ENCODE peak calls at places on chromosome 4, in seven cellular contexts. S is PC-3, M is GM23248, L is OCI-LY7, Q is SK-N-SH, H is hepatocyte, J is HCT116. V is an unnamed sample.

GRCh38 chr4:164803702-164804101 is 49.8 kb downstream of the SMIM31 start:
- DNase-seq in Q (no peak), S (no peak), M (no peak), L (no peak), H (no peak), J (no peak), V (no peak)

GRCh38 chr4:7169134-7169533 is 23.2 kb upstream of the SORCS2 start:
- DNase-seq in H (no peak), M (no peak), Q (no peak), J (no peak), L (peak), S (no peak), V (no peak)

GRCh38 chr4:84126061-84126787 is 372.9 kb downstream of the NKX6-1 start:
- DNase-seq in L (no peak), S (no peak), M (no peak), J (no peak), Q (no peak), H (no peak), V (no peak)

GRCh38 chr4:4334798-4335520 is 44.9 kb downstream of the ZBTB49 start:
- DNase-seq in Q (peak), M (peak), J (peak), L (peak), H (peak), S (peak), V (peak)

GRCh38 chr4:14701389-14701788 is 300.9 kb upstream of the CPEB2 start:
- DNase-seq in M (no peak), Q (no peak), S (no peak), L (no peak), H (no peak), J (no peak), V (no peak)

GRCh38 chr4:112296949-112297483 is at the start of gene ALPK1:
- DNase-seq in L (peak), J (peak), M (peak), H (peak), S (peak), Q (peak), V (peak)

GRCh38 chr4:183249854-183250253 is 70.2 kb downstream of the CLDN22 start:
- DNase-seq in L (peak), J (no peak), M (peak), S (peak), H (peak), Q (peak), V (peak)

GRCh38 chr4:60619531-60620305 is 580.4 kb upstream of the ADGRL3 start:
- DNase-seq in S (no peak), L (no peak), Q (no peak), J (no peak), H (no peak), M (no peak), V (no peak)

GRCh38 chr4:87275311-87275710 is 47.4 kb downstream of the HSD17B13 start:
- DNase-seq in Q (no peak), M (no peak), L (no peak), H (no peak), J (no peak), S (peak), V (no peak)

GRCh38 chr4:176383273-176384077 is 63.7 kb downstream of the SPCS3 start:
- DNase-seq in L (no peak), S (peak), J (no peak), H (no peak), M (peak), Q (no peak), V (no peak)

GRCh38 chr4:40990202-40990898 is 224.0 kb downstream of the APBB2 start:
- DNase-seq in S (peak), Q (no peak), H (no peak), L (no peak), M (peak), J (peak), V (no peak)

GRCh38 chr4:1366371-1367229 is 19.6 kb downstream of the UVSSA start:
- DNase-seq in H (no peak), Q (no peak), L (no peak), M (no peak), S (no peak), J (no peak), V (no peak)

GRCh38 chr4:37157403-37158167 is 87.0 kb upstream of the NWD2 start:
- DNase-seq in H (peak), Q (no peak), L (no peak), S (no peak), J (no peak), M (no peak), V (no peak)

GRCh38 chr4:6568689-6569332 is 6.2 kb upstream of the MAN2B2 start:
- DNase-seq in Q (no peak), M (peak), J (peak), L (no peak), H (no peak), S (peak), V (no peak)

GRCh38 chr4:76439491-76439890 is 4.5 kb downstream of the SHROOM3 start:
- DNase-seq in M (no peak), H (no peak), J (no peak), Q (no peak), L (no peak), S (no peak), V (no peak)

GRCh38 chr4:75232546-75232945 is 281.7 kb downstream of the RCHY1 start:
- DNase-seq in Q (no peak), S (no peak), M (no peak), J (no peak), L (no peak), H (no peak), V (no peak)

GRCh38 chr4:88771883-88772450 is 74.3 kb upstream of the NAP1L5 start:
- DNase-seq in S (peak), M (no peak), L (no peak), Q (no peak), J (no peak), H (no peak), V (no peak)

GRCh38 chr4:119172223-119172622 is 36.6 kb downstream of the MYOZ2 start:
- DNase-seq in M (peak), L (no peak), Q (no peak), S (peak), J (no peak), H (no peak), V (no peak)

GRCh38 chr4:121266982-121267381 is 102.9 kb upstream of the TNIP3 start:
- DNase-seq in M (no peak), H (no peak), J (no peak), S (no peak), L (no peak), Q (no peak), V (no peak)

GRCh38 chr4:169238445-169238844 is 32.3 kb downstream of the SH3RF1 start:
- DNase-seq in M (peak), L (no peak), H (no peak), J (no peak), S (peak), Q (no peak), V (no peak)

GRCh38 chr4:88803600-88804096 is 106.0 kb upstream of the NAP1L5 start:
- DNase-seq in J (no peak), Q (no peak), S (peak), H (peak), M (peak), L (no peak), V (no peak)

GRCh38 chr4:148017801-148018200 is 285.9 kb downstream of the ARHGAP10 start:
- DNase-seq in S (no peak), J (no peak), Q (no peak), L (no peak), H (no peak), M (no peak), V (no peak)

GRCh38 chr4:188455353-188455752 is 316.1 kb downstream of the TRIML1 start:
- DNase-seq in L (no peak), Q (no peak), M (no peak), S (no peak), J (no peak), H (no peak), V (no peak)

GRCh38 chr4:60884545-60884944 is 315.6 kb upstream of the ADGRL3 start:
- DNase-seq in J (no peak), H (no peak), L (no peak), Q (no peak), M (no peak), S (no peak), V (no peak)

GRCh38 chr4:87211249-87211952 is 9.0 kb downstream of the KLHL8 start:
- DNase-seq in M (no peak), H (no peak), L (no peak), S (no peak), J (no peak), Q (no peak), V (no peak)

GRCh38 chr4:140947507-140947906 is 185.8 kb downstream of the RNF150 start:
- DNase-seq in M (no peak), H (no peak), J (no peak), S (peak), Q (peak), L (no peak), V (no peak)

GRCh38 chr4:47744253-47744652 is 93.6 kb downstream of the CORIN start:
- DNase-seq in H (no peak), M (no peak), Q (no peak), J (no peak), S (peak), L (no peak), V (peak)

GRCh38 chr4:151442002-151442401 is 33.0 kb downstream of the FHIP1A start:
- DNase-seq in H (no peak), J (no peak), Q (no peak), L (no peak), M (no peak), S (no peak), V (no peak)

GRCh38 chr4:15926486-15926885 is 12.1 kb downstream of the FGFBP1 start:
- DNase-seq in Q (no peak), L (no peak), H (no peak), M (no peak), S (no peak), J (no peak), V (no peak)

GRCh38 chr4:144589512-144589911 is 56.4 kb upstream of the HHIP start:
- DNase-seq in S (no peak), Q (no peak), M (no peak), H (no peak), J (no peak), L (no peak), V (peak)

GRCh38 chr4:26088433-26088928 is 174.5 kb downstream of the SMIM20 start:
- DNase-seq in H (no peak), M (peak), S (peak), J (no peak), Q (no peak), L (no peak), V (no peak)

GRCh38 chr4:44988011-44988410 is 261.7 kb upstream of the GNPDA2 start:
- DNase-seq in J (no peak), M (no peak), L (no peak), H (no peak), Q (no peak), S (no peak), V (no peak)

GRCh38 chr4:57039345-57039744 is 60.6 kb downstream of the POLR2B start:
- DNase-seq in L (no peak), J (no peak), M (peak), S (no peak), Q (no peak), H (no peak), V (no peak)

GRCh38 chr4:3219761-3220481 is 29.0 kb upstream of the MSANTD1 start:
- DNase-seq in Q (no peak), H (no peak), S (no peak), L (no peak), M (no peak), J (no peak), V (no peak)

GRCh38 chr4:14168919-14169318 is 541.4 kb upstream of the BOD1L1 start:
- DNase-seq in H (peak), Q (peak), M (peak), S (peak), J (no peak), L (no peak), V (no peak)

GRCh38 chr4:139670765-139671164 is 5.1 kb downstream of the MGST2 start:
- DNase-seq in L (no peak), Q (no peak), S (no peak), M (no peak), H (no peak), J (no peak), V (no peak)
- H3K4me2 ChIP-seq in L (no peak), Q (no peak), S (no peak), M (no peak), H (no peak), J (no peak), V (no peak)

DNA sequence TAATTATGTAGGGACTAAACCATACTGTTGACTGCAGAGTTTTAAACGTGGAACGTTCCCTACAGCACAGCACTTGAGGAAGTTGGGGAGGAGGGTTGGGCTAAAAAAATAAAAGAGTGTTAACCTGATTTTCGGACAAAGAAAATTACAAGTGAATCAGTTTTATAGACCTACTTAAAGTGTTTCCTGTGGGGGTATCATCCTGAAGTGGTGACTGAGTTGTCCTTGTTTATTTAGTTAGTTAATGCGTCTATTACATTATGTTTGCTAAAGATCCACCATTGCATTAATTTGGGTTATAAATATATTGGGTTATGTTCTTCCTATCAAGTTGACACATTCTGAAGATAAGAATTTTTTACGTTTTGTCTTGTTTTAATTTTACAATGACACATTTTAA is 14.7 kb downstream of the UNC5C start:
- DNase-seq in J (no peak), Q (no peak), M (no peak), H (no peak), L (no peak), S (peak), V (no peak)
- H2AFZ ChIP-seq in J (no peak), Q (peak), M (no peak), H (no peak), L (no peak), S (no peak), V (no peak)

GRCh38 chr4:122851568-122851967 is 24.9 kb downstream of the FGF2 start:
- DNase-seq in Q (no peak), S (no peak), H (no peak), J (no peak), L (no peak), M (no peak), V (no peak)

GRCh38 chr4:122855491-122855890 is 28.9 kb downstream of the FGF2 start:
- DNase-seq in S (no peak), J (no peak), L (peak), H (no peak), M (no peak), Q (no peak), V (peak)

GRCh38 chr4:122854444-122854843 is 27.8 kb downstream of the FGF2 start:
- DNase-seq in J (no peak), S (no peak), H (no peak), Q (no peak), L (no peak), M (peak), V (no peak)

GRCh38 chr4:122857160-122857559 is 30.5 kb downstream of the FGF2 start:
- DNase-seq in L (no peak), H (no peak), S (no peak), Q (no peak), J (no peak), M (no peak), V (no peak)

GRCh38 chr4:122854860-122855259 is 28.2 kb downstream of the FGF2 start:
- DNase-seq in J (no peak), S (no peak), L (no peak), M (no peak), Q (no peak), H (no peak), V (no peak)
- TF ChIP-seq EZH2phosphoT487 in J (no peak), S (no peak), L (no peak), M (no peak), Q (no peak), H (no peak), V (no peak)

GRCh38 chr4:158159054-158159717 is 13.6 kb downstream of the GASK1B start:
- DNase-seq in S (peak), M (peak), Q (no peak), J (no peak), L (no peak), H (peak), V (peak)

GRCh38 chr4:158162637-158163036 is 10.2 kb downstream of the GASK1B start:
- DNase-seq in S (no peak), L (no peak), M (peak), J (no peak), H (peak), Q (no peak), V (no peak)

GRCh38 chr4:158159718-158160094 is 13.1 kb downstream of the GASK1B start:
- DNase-seq in M (no peak), S (no peak), L (no peak), H (no peak), J (no peak), Q (no peak), V (no peak)

GRCh38 chr4:158163941-158164665 is 8.7 kb downstream of the GASK1B start:
- DNase-seq in J (no peak), M (no peak), Q (no peak), L (no peak), S (peak), H (no peak), V (no peak)

GRCh38 chr4:158161561-158162354 is 11.1 kb downstream of the GASK1B start:
- DNase-seq in H (peak), S (peak), M (peak), Q (no peak), J (peak), L (no peak), V (no peak)
- H3K4me2 ChIP-seq in H (peak), S (no peak), M (peak), Q (peak), J (peak), L (no peak), V (no peak)

V was measured in MM.1S.